ENCODE peak calls at places on chromosome 9, in five cellular contexts. C is suprapubic skin, H is uterus, Z is gastrocnemius medialis, G is heart left ventricle. B is an unnamed sample.

GRCh38 chr9:98967680-98968079 is 24.0 kb downstream of the COL15A1 start:
- DNase-seq in C (no peak), H (no peak), Z (no peak), G (no peak), B (no peak)

GRCh38 chr9:121661328-121661727 is 9.9 kb downstream of the DAB2IP start:
- DNase-seq in C (no peak), H (no peak), Z (no peak), G (no peak), B (no peak)

GRCh38 chr9:5448016-5448415 is 2.3 kb upstream of the CD274 start:
- DNase-seq in C (no peak), H (no peak), Z (no peak), G (no peak), B (no peak)

GRCh38 chr9:96612105-96612965 is 7.3 kb downstream of the CDC14B start:
- DNase-seq in C (peak), H (peak), Z (peak), G (peak), B (peak)

GRCh38 chr9:69812068-69813000 is 8.3 kb upstream of the CFAP95 start:
- DNase-seq in C (no peak), H (no peak), Z (no peak), G (no peak), B (no peak)

GRCh38 chr9:121299467-121300282 is 31.7 kb downstream of the GSN start:
- DNase-seq in C (peak), H (peak), Z (peak), G (peak), B (peak)

GRCh38 chr9:92100237-92100911 is 14.8 kb downstream of the SPTLC1 start:
- DNase-seq in C (no peak), H (no peak), Z (no peak), G (no peak), B (no peak)

GRCh38 chr9:93681316-93682154 is 105.2 kb downstream of the PHF2 start:
- DNase-seq in C (peak), H (peak), Z (peak), G (no peak), B (peak)

GRCh38 chr9:125428515-125429467 is 167.2 kb downstream of the GAPVD1 start:
- DNase-seq in C (no peak), H (no peak), Z (no peak), G (no peak), B (no peak)

GRCh38 chr9:123871781-123872180 is 58.1 kb downstream of the DENND1A start:
- DNase-seq in C (no peak), H (no peak), Z (peak), G (no peak), B (no peak)

GRCh38 chr9:18297532-18297872 is 176.5 kb upstream of the ADAMTSL1 start:
- DNase-seq in C (no peak), H (no peak), Z (no peak), G (no peak), B (no peak)
- H3K4me3 ChIP-seq in C (no peak), H (no peak), Z (no peak), G (peak), B (no peak)

GRCh38 chr9:130446111-130446861 is 1.5 kb downstream of the ASS1 start:
- DNase-seq in C (peak), H (peak), Z (peak), G (peak), B (peak)

GRCh38 chr9:130443456-130443801 is 1.3 kb upstream of the ASS1 start:
- DNase-seq in C (no peak), H (no peak), Z (no peak), G (no peak), B (no peak)

GRCh38 chr9:130443840-130444492 is 795 bp upstream of the ASS1 start:
- DNase-seq in C (no peak), H (peak), Z (peak), G (no peak), B (no peak)

GRCh38 chr9:130445268-130445983 is 665 bp downstream of the ASS1 start:
- DNase-seq in C (peak), H (peak), Z (peak), G (peak), B (no peak)

DNA sequence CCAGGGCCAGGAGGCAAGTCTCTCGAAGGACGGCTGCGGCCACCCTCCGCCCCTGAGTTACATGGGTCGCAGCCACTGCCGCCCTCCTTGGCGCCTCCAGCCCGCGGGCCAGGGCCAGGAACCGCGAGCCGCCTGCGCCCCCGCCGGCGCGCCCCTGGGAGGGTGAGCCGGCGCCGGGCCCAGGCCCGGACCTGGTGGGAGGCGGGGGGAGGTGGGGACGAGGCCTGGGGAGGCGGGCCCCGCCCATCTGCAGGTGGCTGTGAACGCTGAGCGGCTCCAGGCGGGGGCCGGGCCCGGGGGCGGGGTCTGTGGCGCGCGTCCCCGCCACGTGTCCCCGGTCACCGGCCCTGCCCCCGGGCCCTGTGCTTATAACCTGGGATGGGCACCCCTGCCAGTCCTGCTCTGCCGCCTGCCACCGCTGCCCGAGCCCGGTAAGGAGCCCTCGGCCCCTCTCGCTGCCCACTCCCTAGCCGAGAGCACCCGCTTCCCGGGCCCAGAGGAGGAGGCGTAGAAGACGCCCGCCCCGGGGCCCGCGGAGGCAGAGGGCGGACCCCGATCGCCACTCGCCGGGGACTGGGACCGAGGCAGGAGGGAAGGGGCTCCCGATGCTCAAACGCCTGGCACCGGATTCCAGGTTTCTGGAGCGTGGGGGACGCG is at the start of gene ASS1:
- DNase-seq in C (no peak), H (peak), Z (peak), G (peak), B (peak)
- TF ChIP-seq POLR2A in C (peak), H (peak), Z (peak), G (no peak), B (no peak)

GRCh38 chr9:136665704-136666363 is 3.1 kb downstream of the EGFL7 start:
- DNase-seq in C (no peak), H (no peak), Z (no peak), G (no peak), B (no peak)
- TF ChIP-seq CTCF in C (no peak), H (no peak), Z (no peak), G (no peak), B (no peak)

GRCh38 chr9:35730486-35730854 is 1.5 kb downstream of the TLN1 start:
- DNase-seq in C (no peak), H (no peak), Z (no peak), G (no peak), B (no peak)
- H3K4me3 ChIP-seq in C (peak), H (peak), Z (peak), G (peak), B (no peak)

B was measured in lower leg skin.